ENCODE peak calls at places on chromosomes 11 and 22, in five cellular contexts. P, J, D, F and K are unnamed samples.

GRCh38 chr11:74671520-74672196 is 59.6 kb downstream of the CHRDL2 start:
- DNase-seq in D (no peak), F (no peak), P (no peak), J (peak; percentile 70), K (no peak)

GRCh38 chr11:35654711-35655110 is 7.9 kb upstream of the TRIM44 start:
- DNase-seq in F (no peak), D (no peak), J (no peak), P (peak; percentile 59), K (no peak)

GRCh38 chr11:99534812-99535211 is 514.1 kb downstream of the CNTN5 start:
- DNase-seq in D (no peak), P (no peak), J (peak; percentile 37), F (no peak), K (no peak)

GRCh38 chr22:29784451-29785361 is 17.5 kb downstream of the UQCR10 start:
- DNase-seq in D (peak; percentile 38), F (no peak), J (peak; percentile 81), P (no peak), K (no peak)

GRCh38 chr11:12070446-12071267 is 39.7 kb upstream of the MICAL2 start:
- DNase-seq in F (peak; percentile 84), J (no peak), P (no peak), D (no peak), K (no peak)

GRCh38 chr11:4862447-4863236 is 13.6 kb upstream of the OR51S1 start:
- DNase-seq in P (no peak), J (no peak), F (no peak), D (no peak), K (no peak)

GRCh38 chr11:35814720-35815305 is 129.0 kb upstream of the LDLRAD3 start:
- DNase-seq in J (peak; percentile 87), F (no peak), P (no peak), D (no peak), K (no peak)

GRCh38 chr22:50676661-50677492 is 4.3 kb downstream of the SHANK3 start:
- DNase-seq in F (no peak), D (no peak), P (no peak), J (no peak), K (no peak)

GRCh38 chr11:726278-726915 is 20.4 kb downstream of the EPS8L2 start:
- DNase-seq in F (no peak), J (no peak), D (no peak), P (no peak), K (no peak)

GRCh38 chr11:45092901-45093760 is 53.3 kb upstream of the PRDM11 start:
- DNase-seq in D (no peak), P (no peak), J (peak; percentile 79), F (no peak), K (no peak)

GRCh38 chr11:73538381-73538872 is 59.5 kb downstream of the FAM168A start:
- DNase-seq in P (peak; percentile 94), F (no peak), D (no peak), J (peak; percentile 39), K (no peak)

GRCh38 chr22:49137216-49137840 is 690.3 kb downstream of the BRD1 start:
- DNase-seq in F (no peak), D (no peak), P (no peak), J (no peak), K (no peak)

GRCh38 chr22:37419916-37420655 is 7.2 kb downstream of the ELFN2 start:
- DNase-seq in P (no peak), F (no peak), D (no peak), J (no peak), K (no peak)

GRCh38 chr11:31676280-31676982 is 134.7 kb downstream of the PAX6 start:
- DNase-seq in D (no peak), F (no peak), J (peak; percentile 29), P (no peak), K (no peak)

GRCh38 chr11:8768625-8769333 is 86.2 kb downstream of the RPL27A start:
- DNase-seq in F (no peak), D (peak; percentile 39), J (peak; percentile 59), P (no peak), K (no peak)

GRCh38 chr11:59463176-59463575 is 6.4 kb downstream of the OR4D6 start:
- DNase-seq in J (peak; percentile 31), D (no peak), P (peak; percentile 26), F (no peak), K (no peak)

GRCh38 chr11:67272327-67273259 is 6.3 kb downstream of the GRK2 start:
- DNase-seq in P (no peak), J (no peak), F (no peak), D (no peak), K (no peak)

GRCh38 chr11:128919192-128919591 is 23.5 kb downstream of the TP53AIP1 start:
- DNase-seq in J (no peak), P (no peak), F (no peak), D (no peak), K (no peak)

GRCh38 chr11:68933605-68934320 is 30.1 kb downstream of the IGHMBP2 start:
- DNase-seq in P (no peak), J (no peak), D (no peak), F (no peak), K (no peak)

GRCh38 chr22:37225481-37225880 is 13.2 kb upstream of the SSTR3 start:
- DNase-seq in J (peak; percentile 23), P (peak; percentile 21), F (no peak), D (no peak), K (no peak)

GRCh38 chr11:111707039-111707690 is 59.0 kb downstream of the PPP2R1B start:
- DNase-seq in F (no peak), D (peak; percentile 24), J (peak; percentile 96), P (peak; percentile 69), K (peak; percentile 54)

GRCh38 chr11:47233989-47234668 is 14.5 kb downstream of the ACP2 start:
- DNase-seq in P (peak; percentile 75), J (peak; percentile 85), D (peak; percentile 41), F (no peak), K (no peak)

GRCh38 chr11:72814831-72815618 is 814 bp downstream of the ATG16L2 start:
- DNase-seq in J (peak; percentile 54), F (no peak), D (peak; percentile 54), P (peak; percentile 71), K (no peak)

GRCh38 chr11:62423012-62423411 is 4.2 kb downstream of the SCGB1A1 start:
- DNase-seq in D (no peak), P (no peak), F (no peak), J (no peak), K (no peak)

GRCh38 chr11:1238767-1239595 is 16.1 kb downstream of the MUC5B start:
- DNase-seq in F (no peak), D (peak; percentile 22), P (no peak), J (no peak), K (no peak)

GRCh38 chr22:36546092-36546804 is 17.3 kb upstream of the EIF3D start:
- DNase-seq in D (peak; percentile 48), J (peak; percentile 69), P (peak; percentile 76), F (no peak), K (no peak)

GRCh38 chr11:11025087-11025486 is 167.2 kb upstream of the ZBED5 start:
- DNase-seq in J (no peak), D (no peak), F (no peak), P (no peak), K (no peak)

GRCh38 chr22:44664149-44664548 is 37.9 kb upstream of the PRR5 start:
- DNase-seq in F (peak; percentile 44), P (no peak), J (peak; percentile 77), D (no peak), K (no peak)

GRCh38 chr11:117034901-117035300 is 63.3 kb downstream of the SIK3 start:
- DNase-seq in D (no peak), P (no peak), F (no peak), J (no peak), K (no peak)

GRCh38 chr11:4167292-4167691 is 72.7 kb downstream of the RRM1 start:
- DNase-seq in P (no peak), D (no peak), J (no peak), F (no peak), K (no peak)

DNA sequence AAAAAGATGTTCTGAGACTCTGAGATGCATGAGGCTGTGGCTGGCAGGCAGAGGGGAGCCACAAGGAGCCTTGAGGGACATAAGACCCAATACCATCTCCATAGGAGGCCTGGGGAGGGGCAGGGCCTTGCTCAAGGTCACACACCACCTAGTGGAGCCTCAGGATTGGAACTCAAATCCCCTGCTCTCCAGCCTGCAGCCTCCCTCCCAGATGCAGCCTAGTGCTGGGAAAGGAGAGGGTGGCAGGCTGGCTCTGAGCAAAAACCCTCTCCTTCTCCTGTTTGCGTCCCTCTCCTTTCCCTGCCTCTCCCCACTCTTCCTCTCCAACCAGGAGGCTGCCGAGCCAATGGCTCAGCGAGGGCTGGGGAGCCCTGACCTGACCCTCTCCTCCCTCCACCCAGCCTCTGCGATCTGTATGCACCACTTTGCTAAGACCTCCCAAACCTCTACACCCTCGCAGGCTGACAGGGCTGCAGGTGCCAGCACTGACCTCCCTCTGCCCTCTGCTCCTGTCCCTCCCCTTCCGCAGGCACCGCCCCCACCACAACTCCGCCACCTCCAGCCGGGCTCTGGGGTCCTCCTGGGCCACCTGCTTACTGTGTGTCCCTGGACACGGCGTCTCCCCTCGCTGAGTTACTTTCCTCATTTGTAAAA is 14.7 kb downstream of the IGLL1 start:
- DNase-seq in F (no peak), P (peak; percentile 33), D (no peak), J (peak; percentile 8), K (no peak)
- H3K4me3 ChIP-seq in F (no peak overlapping the region), P (peak overlapping the region; percentile 44), D (peak overlapping the region; percentile 45), J (no peak overlapping the region), K (no peak overlapping the region)

GRCh38 chr22:19786959-19787848 is 26.6 kb downstream of the TBX1 start:
- DNase-seq in F (no peak), P (no peak), D (no peak), J (no peak), K (no peak)
- TF ChIP-seq CTCF in F (no peak), P (no peak), D (no peak), J (no peak), K (no peak)

GRCh38 chr11:86802146-86802545 is 1.8 kb downstream of the PRSS23 start:
- DNase-seq in F (no peak), D (no peak), P (no peak), J (no peak), K (no peak)

GRCh38 chr11:86804871-86805415 is 4.6 kb downstream of the PRSS23 start:
- DNase-seq in J (peak; percentile 60), P (no peak), F (no peak), D (no peak), K (no peak)

GRCh38 chr11:86803641-86804040 is 3.3 kb downstream of the PRSS23 start:
- DNase-seq in J (no peak), D (no peak), F (no peak), P (no peak), K (no peak)

GRCh38 chr11:86802601-86803051 is 2.3 kb downstream of the PRSS23 start:
- DNase-seq in J (peak; percentile 67), F (no peak), D (peak; percentile 40), P (peak; percentile 82), K (no peak)

GRCh38 chr11:86803136-86803535 is 2.8 kb downstream of the PRSS23 start:
- DNase-seq in F (no peak), P (no peak), J (no peak), D (no peak), K (no peak)
- H3K4me3 ChIP-seq in F (no peak overlapping the region), P (no peak overlapping the region), J (peak overlapping the region; percentile 85), D (no peak overlapping the region), K (no peak overlapping the region)

DNA sequence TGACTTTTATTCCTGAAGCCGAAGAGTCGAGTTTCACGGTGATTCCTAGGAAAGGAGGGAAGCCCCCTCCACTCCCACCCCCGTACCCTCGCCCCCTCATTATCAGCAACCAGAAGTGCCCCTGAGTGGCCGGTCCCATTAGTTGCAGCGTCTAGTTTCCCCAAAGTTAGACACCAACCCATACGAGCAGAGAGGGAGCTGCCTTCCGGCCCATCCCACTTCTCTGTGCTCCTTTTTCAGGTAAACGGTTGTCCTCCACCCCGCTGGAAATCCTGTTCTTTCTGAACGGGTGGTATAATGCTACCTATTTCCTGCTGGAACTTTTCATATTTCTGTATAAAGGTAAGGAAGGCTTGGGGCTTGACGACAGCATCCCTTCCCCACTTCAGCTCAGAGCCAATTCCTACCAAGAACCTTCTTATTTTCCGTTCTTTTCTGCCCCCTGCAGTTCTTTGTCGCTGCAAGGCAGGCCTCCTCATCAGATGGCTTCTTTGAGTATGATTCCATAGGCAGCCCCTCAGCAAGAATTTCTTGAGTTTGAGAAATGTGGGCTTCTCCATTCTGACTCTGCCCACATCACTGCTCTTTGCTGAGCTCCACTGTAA is 706 bp downstream of the TMEM216 start:
- DNase-seq in F (no peak), P (peak; percentile 67), J (peak; percentile 29), D (no peak), K (no peak)
- TF ChIP-seq CTCF in F (no peak), P (peak; percentile 48), J (no peak), D (peak; percentile 57), K (peak; percentile 29)